ENCODE peak calls at places on chromosome 19, in five cellular contexts. One of them, this sample, is unnamed.

GRCh38 chr19:58022283-58022660 is 11.6 kb upstream of the ZSCAN1 start:
- ATAC-seq in thoracic aorta: no peak
- ATAC-seq in activated T-cell treated with anti-CD3 and anti-CD28 coated beads, Interleukin-2, amount 50 U/mL, for 4 hours: no peak
- ATAC-seq in IMR-90: no peak
- ATAC-seq in right cardiac atrium: no peak
- ATAC-seq in this sample: no peak

GRCh38 chr19:48842744-48843162 is 6.5 kb upstream of the HSD17B14 start:
- ATAC-seq in right cardiac atrium: peak
- ATAC-seq in IMR-90: peak
- ATAC-seq in activated T-cell treated with anti-CD3 and anti-CD28 coated beads, Interleukin-2, amount 50 U/mL, for 4 hours: peak
- ATAC-seq in thoracic aorta: peak
- ATAC-seq in this sample: peak

GRCh38 chr19:3027981-3028304 is 1.1 kb downstream of the TLE2 start:
- ATAC-seq in activated T-cell treated with anti-CD3 and anti-CD28 coated beads, Interleukin-2, amount 50 U/mL, for 4 hours: no peak
- ATAC-seq in thoracic aorta: no peak
- ATAC-seq in IMR-90: no peak
- ATAC-seq in right cardiac atrium: peak
- ATAC-seq in this sample: no peak

GRCh38 chr19:3573162-3573857 is 566 bp downstream of the HMG20B start:
- ATAC-seq in thoracic aorta: no peak
- ATAC-seq in right cardiac atrium: peak
- ATAC-seq in activated T-cell treated with anti-CD3 and anti-CD28 coated beads, Interleukin-2, amount 50 U/mL, for 4 hours: peak
- ATAC-seq in IMR-90: peak
- ATAC-seq in this sample: peak

GRCh38 chr19:37699057-37699456 is 20.5 kb downstream of the ZNF607 start:
- ATAC-seq in activated T-cell treated with anti-CD3 and anti-CD28 coated beads, Interleukin-2, amount 50 U/mL, for 4 hours: no peak
- ATAC-seq in thoracic aorta: no peak
- ATAC-seq in IMR-90: no peak
- ATAC-seq in right cardiac atrium: no peak
- ATAC-seq in this sample: no peak

GRCh38 chr19:19106061-19106551 is 32.2 kb downstream of the TMEM161A start:
- ATAC-seq in activated T-cell treated with anti-CD3 and anti-CD28 coated beads, Interleukin-2, amount 50 U/mL, for 4 hours: no peak
- ATAC-seq in thoracic aorta: no peak
- ATAC-seq in IMR-90: no peak
- ATAC-seq in right cardiac atrium: peak
- ATAC-seq in this sample: no peak

GRCh38 chr19:29666634-29667389 is 1.6 kb downstream of the PLEKHF1 start:
- ATAC-seq in IMR-90: peak
- ATAC-seq in activated T-cell treated with anti-CD3 and anti-CD28 coated beads, Interleukin-2, amount 50 U/mL, for 4 hours: no peak
- ATAC-seq in thoracic aorta: no peak
- ATAC-seq in right cardiac atrium: peak
- ATAC-seq in this sample: peak

GRCh38 chr19:45575216-45575615 is 9.4 kb downstream of the OPA3 start:
- ATAC-seq in activated T-cell treated with anti-CD3 and anti-CD28 coated beads, Interleukin-2, amount 50 U/mL, for 4 hours: no peak
- ATAC-seq in thoracic aorta: no peak
- ATAC-seq in right cardiac atrium: no peak
- ATAC-seq in IMR-90: no peak
- ATAC-seq in this sample: no peak

GRCh38 chr19:35048911-35049411 is 7.4 kb downstream of the HPN start:
- ATAC-seq in activated T-cell treated with anti-CD3 and anti-CD28 coated beads, Interleukin-2, amount 50 U/mL, for 4 hours: no peak
- ATAC-seq in right cardiac atrium: peak
- ATAC-seq in thoracic aorta: no peak
- ATAC-seq in IMR-90: no peak
- ATAC-seq in this sample: peak

GRCh38 chr19:48461982-48462655 is 6.7 kb downstream of the KCNJ14 start:
- ATAC-seq in IMR-90: no peak
- ATAC-seq in thoracic aorta: no peak
- ATAC-seq in activated T-cell treated with anti-CD3 and anti-CD28 coated beads, Interleukin-2, amount 50 U/mL, for 4 hours: peak
- ATAC-seq in right cardiac atrium: peak
- ATAC-seq in this sample: peak

GRCh38 chr19:19477705-19478383 is 37.5 kb downstream of the TSSK6 start:
- ATAC-seq in IMR-90: no peak
- ATAC-seq in right cardiac atrium: peak
- ATAC-seq in activated T-cell treated with anti-CD3 and anti-CD28 coated beads, Interleukin-2, amount 50 U/mL, for 4 hours: no peak
- ATAC-seq in thoracic aorta: no peak
- ATAC-seq in this sample: no peak

GRCh38 chr19:47417746-47418594 is 1.4 kb downstream of the MEIS3 start:
- ATAC-seq in right cardiac atrium: no peak
- ATAC-seq in activated T-cell treated with anti-CD3 and anti-CD28 coated beads, Interleukin-2, amount 50 U/mL, for 4 hours: peak
- ATAC-seq in IMR-90: peak
- ATAC-seq in thoracic aorta: no peak
- ATAC-seq in this sample: no peak

GRCh38 chr19:13042443-13043130 is 47.3 kb downstream of the NFIX start:
- ATAC-seq in IMR-90: no peak
- ATAC-seq in right cardiac atrium: no peak
- ATAC-seq in thoracic aorta: no peak
- ATAC-seq in activated T-cell treated with anti-CD3 and anti-CD28 coated beads, Interleukin-2, amount 50 U/mL, for 4 hours: no peak
- ATAC-seq in this sample: no peak

GRCh38 chr19:23384166-23384565 is 11.1 kb downstream of the ZNF91 start:
- ATAC-seq in activated T-cell treated with anti-CD3 and anti-CD28 coated beads, Interleukin-2, amount 50 U/mL, for 4 hours: no peak
- ATAC-seq in IMR-90: no peak
- ATAC-seq in thoracic aorta: no peak
- ATAC-seq in right cardiac atrium: no peak
- ATAC-seq in this sample: no peak

GRCh38 chr19:45591638-45592005 is 7.0 kb upstream of the OPA3 start:
- ATAC-seq in thoracic aorta: no peak
- ATAC-seq in right cardiac atrium: no peak
- ATAC-seq in IMR-90: no peak
- ATAC-seq in activated T-cell treated with anti-CD3 and anti-CD28 coated beads, Interleukin-2, amount 50 U/mL, for 4 hours: no peak
- ATAC-seq in this sample: no peak

GRCh38 chr19:29752450-29753025 is 37.5 kb upstream of the C19orf12 start:
- ATAC-seq in activated T-cell treated with anti-CD3 and anti-CD28 coated beads, Interleukin-2, amount 50 U/mL, for 4 hours: no peak
- ATAC-seq in IMR-90: no peak
- ATAC-seq in right cardiac atrium: no peak
- ATAC-seq in thoracic aorta: no peak
- ATAC-seq in this sample: no peak

GRCh38 chr19:37304190-37304883 is 66.6 kb upstream of the ZNF527 start:
- ATAC-seq in thoracic aorta: no peak
- ATAC-seq in activated T-cell treated with anti-CD3 and anti-CD28 coated beads, Interleukin-2, amount 50 U/mL, for 4 hours: no peak
- ATAC-seq in IMR-90: no peak
- ATAC-seq in right cardiac atrium: peak
- ATAC-seq in this sample: no peak

GRCh38 chr19:14582894-14583340 is at the start of gene CLEC17A:
- ATAC-seq in activated T-cell treated with anti-CD3 and anti-CD28 coated beads, Interleukin-2, amount 50 U/mL, for 4 hours: no peak
- ATAC-seq in thoracic aorta: no peak
- ATAC-seq in IMR-90: no peak
- ATAC-seq in right cardiac atrium: no peak
- ATAC-seq in this sample: no peak

GRCh38 chr19:2434267-2434666 is 6.9 kb upstream of the TIMM13 start:
- ATAC-seq in thoracic aorta: no peak
- ATAC-seq in right cardiac atrium: no peak
- ATAC-seq in IMR-90: no peak
- ATAC-seq in activated T-cell treated with anti-CD3 and anti-CD28 coated beads, Interleukin-2, amount 50 U/mL, for 4 hours: no peak
- ATAC-seq in this sample: no peak

GRCh38 chr19:3808420-3809143 is 22.4 kb upstream of the MATK start:
- ATAC-seq in thoracic aorta: no peak
- ATAC-seq in activated T-cell treated with anti-CD3 and anti-CD28 coated beads, Interleukin-2, amount 50 U/mL, for 4 hours: no peak
- ATAC-seq in IMR-90: no peak
- ATAC-seq in right cardiac atrium: peak
- ATAC-seq in this sample: no peak

GRCh38 chr19:30116984-30117555 is 175.0 kb downstream of the URI1 start:
- ATAC-seq in IMR-90: no peak
- ATAC-seq in thoracic aorta: no peak
- ATAC-seq in right cardiac atrium: no peak
- ATAC-seq in activated T-cell treated with anti-CD3 and anti-CD28 coated beads, Interleukin-2, amount 50 U/mL, for 4 hours: no peak
- ATAC-seq in this sample: no peak

GRCh38 chr19:41000310-41000737 is 9.2 kb downstream of the CYP2B6 start:
- ATAC-seq in thoracic aorta: no peak
- ATAC-seq in activated T-cell treated with anti-CD3 and anti-CD28 coated beads, Interleukin-2, amount 50 U/mL, for 4 hours: no peak
- ATAC-seq in right cardiac atrium: no peak
- ATAC-seq in IMR-90: no peak
- ATAC-seq in this sample: no peak

GRCh38 chr19:5956323-5956722 is 21.6 kb downstream of the RANBP3 start:
- ATAC-seq in right cardiac atrium: no peak
- ATAC-seq in IMR-90: no peak
- ATAC-seq in activated T-cell treated with anti-CD3 and anti-CD28 coated beads, Interleukin-2, amount 50 U/mL, for 4 hours: no peak
- ATAC-seq in thoracic aorta: no peak
- ATAC-seq in this sample: no peak

This sample was measured in SK-N-SH treated with all-trans-retinoic acid at 6 μM for 48 hours.